ENCODE peak calls at places on chromosome 19, in four cellular contexts. X is thoracic aorta, I is nephron progenitor cell, F is Calu3. U is an unnamed sample.

GRCh38 chr19:15780595-15781418 is 6.7 kb upstream of the OR10H5 start:
- DNase-seq in X (no peak), I (no peak), F (no peak), U (no peak)

GRCh38 chr19:18514800-18515682 is 6.8 kb downstream of the ELL start:
- DNase-seq in X (no peak), I (no peak), F (peak), U (no peak)

GRCh38 chr19:50514346-50515167 is 844 bp upstream of the ASPDH start:
- DNase-seq in X (no peak), I (no peak), F (no peak), U (no peak)

GRCh38 chr19:7372810-7373209 is 24.1 kb downstream of the ARHGEF18 start:
- DNase-seq in X (no peak), I (no peak), F (no peak), U (no peak)

GRCh38 chr19:9406798-9407352 is 28.5 kb downstream of the ZNF266 start:
- DNase-seq in X (no peak), I (no peak), F (no peak), U (peak)

GRCh38 chr19:12047868-12048267 is 4.9 kb downstream of the ZNF878 start:
- DNase-seq in X (no peak), I (no peak), F (no peak), U (no peak)

GRCh38 chr19:42268142-42268703 is 829 bp upstream of the CIC start:
- DNase-seq in X (peak), I (peak), F (peak), U (peak)

GRCh38 chr19:56111601-56112312 is 9.3 kb downstream of the ZNF787 start:
- DNase-seq in X (no peak), I (no peak), F (peak), U (no peak)

GRCh38 chr19:19777692-19778091 is 43.9 kb downstream of the ZNF506 start:
- DNase-seq in X (no peak), I (no peak), F (no peak), U (no peak)

GRCh38 chr19:56120371-56121179 is 520 bp downstream of the ZNF787 start:
- DNase-seq in X (peak), I (peak), F (peak), U (no peak)

GRCh38 chr19:57872450-57872849 is 16.4 kb downstream of the ZNF814 start:
- DNase-seq in X (no peak), I (no peak), F (no peak), U (no peak)

GRCh38 chr19:3508771-3509535 is 2.8 kb downstream of the FZR1 start:
- DNase-seq in X (no peak), I (no peak), F (no peak), U (no peak)

GRCh38 chr19:29337029-29337428 is 124.1 kb upstream of the UQCRFS1 start:
- DNase-seq in X (no peak), I (no peak), F (no peak), U (no peak)

GRCh38 chr19:1848399-1849131 is at the start of gene REXO1:
- DNase-seq in X (peak), I (peak), F (peak), U (peak)

GRCh38 chr19:1266818-1267440 is 2.2 kb upstream of the CIRBP start:
- DNase-seq in X (no peak), I (peak), F (peak), U (no peak)

U was measured in non-pigmented ciliary epithelial cell.